ENCODE peak calls at places on chromosomes 2 and 18, in five cellular contexts. V, T, Y, O and U are unnamed samples.

GRCh38 chr2:135174802-135175093 is 122.7 kb downstream of the RAB3GAP1 start:
- DNase-seq in O (no peak), V (no peak), T (no peak), Y (no peak), U (no peak)

GRCh38 chr2:236627846-236628245 is 58.2 kb downstream of the ACKR3 start:
- DNase-seq in T (no peak), V (no peak), O (no peak), Y (no peak), U (no peak)

GRCh38 chr18:62781262-62781661 is 65.9 kb downstream of the PHLPP1 start:
- DNase-seq in O (no peak), T (no peak), V (no peak), Y (no peak), U (no peak)

GRCh38 chr2:69099541-69099940 is 86.6 kb downstream of the ANTXR1 start:
- DNase-seq in T (no peak), O (no peak), V (no peak), Y (no peak), U (no peak)

GRCh38 chr2:143489135-143489534 is 359.9 kb downstream of the ARHGAP15 start:
- DNase-seq in Y (no peak), O (peak; percentile 85), T (no peak), V (no peak), U (peak; percentile 2)

GRCh38 chr2:175111200-175111657 is 56.8 kb downstream of the ATF2 start:
- DNase-seq in V (no peak), O (peak; percentile 42), T (no peak), Y (no peak), U (peak; percentile 16)

GRCh38 chr18:46332956-46333355 is 228.8 kb downstream of the HAUS1 start:
- DNase-seq in V (no peak), O (no peak), Y (no peak), T (no peak), U (no peak)

GRCh38 chr2:43323810-43324588 is 97.6 kb upstream of the ZFP36L2 start:
- DNase-seq in T (no peak), O (no peak), Y (no peak), V (no peak), U (no peak)

GRCh38 chr2:212523756-212524155 is 14.8 kb downstream of the ERBB4 start:
- DNase-seq in V (no peak), T (no peak), Y (no peak), O (no peak), U (no peak)

GRCh38 chr18:524496-524895 is 24.0 kb upstream of the COLEC12 start:
- DNase-seq in V (no peak), O (peak; percentile 70), T (no peak), Y (no peak), U (no peak)

GRCh38 chr2:47190188-47190818 is 35.2 kb upstream of the STPG4 start:
- DNase-seq in O (peak; percentile 68), V (no peak), Y (no peak), T (no peak), U (peak; percentile 77)

GRCh38 chr2:131056204-131056975 is 36.9 kb downstream of the FAM168B start:
- DNase-seq in T (no peak), Y (no peak), V (no peak), O (no peak), U (no peak)

GRCh38 chr18:44870631-44871502 is 190.2 kb downstream of the SETBP1 start:
- DNase-seq in T (no peak), O (no peak), V (no peak), Y (no peak), U (no peak)

GRCh38 chr2:134083548-134083947 is 170.3 kb upstream of the MGAT5 start:
- DNase-seq in V (no peak), T (no peak), O (no peak), Y (no peak), U (no peak)

GRCh38 chr2:193357508-193357907 is 1162.8 kb upstream of the TMEFF2 start:
- DNase-seq in O (no peak), V (no peak), T (no peak), Y (no peak), U (no peak)

GRCh38 chr2:239712755-239713154 is 311.9 kb upstream of the HDAC4 start:
- DNase-seq in V (no peak), O (no peak), T (no peak), Y (no peak), U (no peak)

GRCh38 chr2:11012131-11012693 is 100.5 kb downstream of the KCNF1 start:
- DNase-seq in O (no peak), Y (no peak), V (no peak), T (no peak), U (no peak)

GRCh38 chr18:23259701-23260661 is 124.7 kb downstream of the CABLES1 start:
- DNase-seq in O (peak; percentile 96), V (no peak), T (no peak), Y (no peak), U (no peak)

GRCh38 chr18:28995319-28995718 is 818.4 kb upstream of the CDH2 start:
- DNase-seq in O (peak; percentile 2), V (no peak), T (no peak), Y (no peak), U (no peak)